ENCODE peak calls at places on chromosomes 3 and 15, in six cellular contexts. One of them, this sample, is unnamed.

GRCh38 chr3:161851941-161852566 is 355.4 kb downstream of the OTOL1 start:
- DNase-seq in K562: peak; percentile 33
- DNase-seq in GM12878: peak; percentile 8
- DNase-seq in HepG2: peak; percentile 36
- DNase-seq in SK-N-SH: peak; percentile 22
- DNase-seq in HCT116: peak; percentile 46
- DNase-seq in this sample: peak; percentile 72

GRCh38 chr3:12916159-12916558 is 74.8 kb upstream of the RPL32 start:
- DNase-seq in K562: no peak
- DNase-seq in GM12878: no peak
- DNase-seq in HepG2: no peak
- DNase-seq in SK-N-SH: no peak
- DNase-seq in HCT116: no peak
- DNase-seq in this sample: no peak

GRCh38 chr3:153513236-153513635 is 351.2 kb downstream of the RAP2B start:
- DNase-seq in K562: peak; percentile 12
- DNase-seq in GM12878: no peak
- DNase-seq in HepG2: peak; percentile 3
- DNase-seq in SK-N-SH: no peak
- DNase-seq in HCT116: peak; percentile 7
- DNase-seq in this sample: peak; percentile 63

GRCh38 chr15:55353030-55353429 is 34.0 kb downstream of the PIGB start:
- DNase-seq in K562: no peak
- DNase-seq in GM12878: no peak
- DNase-seq in HepG2: no peak
- DNase-seq in SK-N-SH: no peak
- DNase-seq in HCT116: no peak
- DNase-seq in this sample: peak; percentile 55

GRCh38 chr3:149790265-149790664 is 2.1 kb downstream of the ANKUB1 start:
- DNase-seq in K562: no peak
- DNase-seq in GM12878: no peak
- DNase-seq in HepG2: no peak
- DNase-seq in SK-N-SH: no peak
- DNase-seq in HCT116: no peak
- DNase-seq in this sample: no peak

GRCh38 chr3:160919942-160920341 is 163.9 kb downstream of the PPM1L start:
- DNase-seq in K562: no peak
- DNase-seq in GM12878: no peak
- DNase-seq in HepG2: no peak
- DNase-seq in SK-N-SH: no peak
- DNase-seq in HCT116: no peak
- DNase-seq in this sample: no peak

GRCh38 chr3:38627956-38628355 is 21.5 kb downstream of the SCN5A start:
- DNase-seq in K562: peak; percentile 64
- DNase-seq in GM12878: no peak
- DNase-seq in HepG2: peak; percentile 20
- DNase-seq in SK-N-SH: peak; percentile 66
- DNase-seq in HCT116: no peak
- DNase-seq in this sample: peak; percentile 89

GRCh38 chr3:138227650-138228049 is 40.5 kb downstream of the ARMC8 start:
- DNase-seq in K562: no peak
- DNase-seq in GM12878: no peak
- DNase-seq in HepG2: no peak
- DNase-seq in SK-N-SH: no peak
- DNase-seq in HCT116: no peak
- DNase-seq in this sample: no peak

GRCh38 chr3:129228891-129229585 is 20.4 kb upstream of the COPG1 start:
- DNase-seq in K562: peak; percentile 77
- DNase-seq in GM12878: no peak
- DNase-seq in HepG2: peak; percentile 77
- DNase-seq in SK-N-SH: peak; percentile 42
- DNase-seq in HCT116: no peak
- DNase-seq in this sample: peak; percentile 58

GRCh38 chr3:197686899-197687298 is 49.8 kb downstream of the RUBCN start:
- DNase-seq in K562: no peak
- DNase-seq in GM12878: no peak
- DNase-seq in HepG2: no peak
- DNase-seq in SK-N-SH: no peak
- DNase-seq in HCT116: no peak
- DNase-seq in this sample: no peak

GRCh38 chr3:44886561-44886960 is 12.2 kb downstream of the TGM4 start:
- DNase-seq in K562: no peak
- DNase-seq in GM12878: no peak
- DNase-seq in HepG2: no peak
- DNase-seq in SK-N-SH: no peak
- DNase-seq in HCT116: no peak
- DNase-seq in this sample: no peak

GRCh38 chr3:46934067-46934466 is 42.5 kb downstream of the CCDC12 start:
- DNase-seq in K562: no peak
- DNase-seq in GM12878: no peak
- DNase-seq in HepG2: no peak
- DNase-seq in SK-N-SH: peak; percentile 41
- DNase-seq in HCT116: no peak
- DNase-seq in this sample: no peak

GRCh38 chr3:144358191-144358590 is 386.6 kb downstream of the DIPK2A start:
- DNase-seq in K562: no peak
- DNase-seq in GM12878: no peak
- DNase-seq in HepG2: no peak
- DNase-seq in SK-N-SH: no peak
- DNase-seq in HCT116: no peak
- DNase-seq in this sample: no peak

GRCh38 chr3:172065534-172065933 is 26.2 kb downstream of the FNDC3B start:
- DNase-seq in K562: peak; percentile 88
- DNase-seq in GM12878: no peak
- DNase-seq in HepG2: no peak
- DNase-seq in SK-N-SH: no peak
- DNase-seq in HCT116: no peak
- DNase-seq in this sample: no peak

GRCh38 chr3:187750513-187751123 is 5.3 kb upstream of the BCL6 start:
- DNase-seq in K562: no peak
- DNase-seq in GM12878: no peak
- DNase-seq in HepG2: peak; percentile 80
- DNase-seq in SK-N-SH: no peak
- DNase-seq in HCT116: no peak
- DNase-seq in this sample: peak; percentile 62

GRCh38 chr3:32646761-32647160 is 38.2 kb upstream of the CNOT10 start:
- DNase-seq in K562: no peak
- DNase-seq in GM12878: no peak
- DNase-seq in HepG2: no peak
- DNase-seq in SK-N-SH: peak; percentile 61
- DNase-seq in HCT116: no peak
- DNase-seq in this sample: no peak

GRCh38 chr3:89049119-89049518 is 58.3 kb upstream of the EPHA3 start:
- DNase-seq in K562: no peak
- DNase-seq in GM12878: no peak
- DNase-seq in HepG2: peak; percentile 5
- DNase-seq in SK-N-SH: peak; percentile 1
- DNase-seq in HCT116: no peak
- DNase-seq in this sample: peak; percentile 83

GRCh38 chr3:108209579-108209978 is 12.6 kb downstream of the IFT57 start:
- DNase-seq in K562: no peak
- DNase-seq in GM12878: no peak
- DNase-seq in HepG2: no peak
- DNase-seq in SK-N-SH: no peak
- DNase-seq in HCT116: no peak
- DNase-seq in this sample: no peak

GRCh38 chr15:89208256-89208655 is 13.1 kb downstream of the RLBP1 start:
- DNase-seq in K562: no peak
- DNase-seq in GM12878: no peak
- DNase-seq in HepG2: no peak
- DNase-seq in SK-N-SH: no peak
- DNase-seq in HCT116: no peak
- DNase-seq in this sample: no peak
- TF ChIP-seq POLR2AphosphoS5 in K562: no peak
- TF ChIP-seq POLR2AphosphoS5 in GM12878: no peak
- TF ChIP-seq POLR2AphosphoS5 in HepG2: no peak
- TF ChIP-seq POLR2AphosphoS5 in SK-N-SH: no peak
- TF ChIP-seq POLR2AphosphoS5 in HCT116: no peak
- TF ChIP-seq POLR2AphosphoS5 in this sample: no peak

GRCh38 chr15:39896837-39897236 is 23.2 kb downstream of the GPR176 start:
- DNase-seq in K562: no peak
- DNase-seq in GM12878: no peak
- DNase-seq in HepG2: no peak
- DNase-seq in SK-N-SH: no peak
- DNase-seq in HCT116: no peak
- DNase-seq in this sample: no peak

GRCh38 chr15:39904115-39904514 is 16.0 kb downstream of the GPR176 start:
- DNase-seq in K562: no peak
- DNase-seq in GM12878: no peak
- DNase-seq in HepG2: no peak
- DNase-seq in SK-N-SH: no peak
- DNase-seq in HCT116: no peak
- DNase-seq in this sample: no peak

GRCh38 chr15:39896101-39896500 is 24.0 kb downstream of the GPR176 start:
- DNase-seq in K562: no peak
- DNase-seq in GM12878: no peak
- DNase-seq in HepG2: no peak
- DNase-seq in SK-N-SH: no peak
- DNase-seq in HCT116: no peak
- DNase-seq in this sample: no peak

DNA sequence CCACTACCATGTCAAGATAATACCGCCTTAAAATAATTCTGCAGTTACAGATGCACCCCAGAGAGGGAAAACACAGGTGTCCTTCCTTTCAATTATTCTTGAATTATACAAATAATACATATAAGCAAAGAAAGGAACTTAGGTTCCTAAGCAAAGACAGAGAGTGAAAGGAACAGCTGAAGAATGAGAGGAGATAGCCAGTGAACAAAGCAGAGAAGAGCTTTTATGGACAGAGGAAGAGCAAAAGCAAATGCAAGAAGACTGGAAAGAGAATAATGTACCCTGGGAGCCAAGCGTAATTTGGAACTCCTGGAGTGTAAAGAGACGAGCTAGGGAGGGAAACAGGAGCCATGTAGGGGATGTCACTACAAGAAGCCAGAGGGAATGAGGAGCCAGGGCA is 21.7 kb downstream of the GPR176 start:
- DNase-seq in K562: no peak
- DNase-seq in GM12878: no peak
- DNase-seq in HepG2: no peak
- DNase-seq in SK-N-SH: no peak
- DNase-seq in HCT116: no peak
- DNase-seq in this sample: no peak
- TF ChIP-seq REST in K562: no peak
- TF ChIP-seq REST in GM12878: no peak
- TF ChIP-seq REST in HepG2: no peak
- TF ChIP-seq REST in SK-N-SH: no peak
- TF ChIP-seq REST in HCT116: no peak
- TF ChIP-seq REST in this sample: no peak

GRCh38 chr3:194204036-194204792 is 68.3 kb downstream of the HES1 start:
- DNase-seq in K562: no peak
- DNase-seq in GM12878: no peak
- DNase-seq in HepG2: no peak
- DNase-seq in SK-N-SH: no peak
- DNase-seq in HCT116: no peak
- DNase-seq in this sample: peak; percentile 57

GRCh38 chr3:194205675-194206133 is 69.8 kb downstream of the HES1 start:
- DNase-seq in K562: peak; percentile 66
- DNase-seq in GM12878: no peak
- DNase-seq in HepG2: no peak
- DNase-seq in SK-N-SH: peak; percentile 76
- DNase-seq in HCT116: peak; percentile 39
- DNase-seq in this sample: peak; percentile 64

GRCh38 chr3:194201953-194202666 is 66.2 kb downstream of the HES1 start:
- DNase-seq in K562: peak; percentile 51
- DNase-seq in GM12878: no peak
- DNase-seq in HepG2: no peak
- DNase-seq in SK-N-SH: no peak
- DNase-seq in HCT116: no peak
- DNase-seq in this sample: no peak

GRCh38 chr3:194204793-194205065 is 68.8 kb downstream of the HES1 start:
- DNase-seq in K562: no peak
- DNase-seq in GM12878: no peak
- DNase-seq in HepG2: no peak
- DNase-seq in SK-N-SH: no peak
- DNase-seq in HCT116: no peak
- DNase-seq in this sample: no peak

DNA sequence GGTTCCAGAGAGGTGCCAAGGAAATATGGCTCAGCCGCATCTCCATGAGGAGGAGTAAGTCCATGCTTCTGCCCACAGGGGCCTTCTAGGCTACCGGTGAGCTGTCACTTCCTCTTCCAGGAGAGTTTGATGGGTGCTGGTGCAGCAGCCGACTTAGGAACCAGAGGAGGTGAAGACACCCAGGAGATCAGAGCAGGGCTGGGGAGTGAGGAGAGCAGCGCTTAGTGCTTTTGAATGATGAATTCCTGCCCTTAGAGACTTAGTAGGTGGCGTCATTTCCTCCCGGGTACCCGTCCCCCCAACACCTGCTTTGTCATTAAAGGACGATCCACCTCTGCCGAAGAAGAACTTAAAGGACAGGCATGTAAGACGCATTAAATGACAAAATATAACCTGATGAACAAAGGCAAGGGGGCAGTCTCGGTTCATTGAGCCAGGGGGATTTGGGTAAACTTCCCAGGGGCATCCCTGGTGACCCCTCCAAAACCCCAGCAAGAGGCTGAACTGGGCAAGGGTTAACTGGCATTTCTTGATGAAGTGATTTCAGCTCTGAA is 67.6 kb downstream of the HES1 start:
- DNase-seq in K562: no peak
- DNase-seq in GM12878: no peak
- DNase-seq in HepG2: no peak
- DNase-seq in SK-N-SH: no peak
- DNase-seq in HCT116: no peak
- DNase-seq in this sample: peak; percentile 40
- H2AFZ ChIP-seq in K562: no peak overlapping the region
- H2AFZ ChIP-seq in GM12878: peak overlapping the region; percentile 68
- H2AFZ ChIP-seq in HepG2: no peak overlapping the region
- H2AFZ ChIP-seq in SK-N-SH: no peak overlapping the region
- H2AFZ ChIP-seq in HCT116: no peak overlapping the region
- H2AFZ ChIP-seq in this sample: peak overlapping the region; percentile 83

GRCh38 chr3:61177450-61177849 is 73.8 kb downstream of the FHIT start:
- DNase-seq in K562: no peak
- DNase-seq in GM12878: no peak
- DNase-seq in HepG2: no peak
- DNase-seq in SK-N-SH: no peak
- DNase-seq in HCT116: no peak
- DNase-seq in this sample: no peak

GRCh38 chr3:61168286-61168685 is 83.0 kb downstream of the FHIT start:
- DNase-seq in K562: no peak
- DNase-seq in GM12878: no peak
- DNase-seq in HepG2: no peak
- DNase-seq in SK-N-SH: no peak
- DNase-seq in HCT116: no peak
- DNase-seq in this sample: peak; percentile 9

GRCh38 chr3:61169621-61170251 is 81.5 kb downstream of the FHIT start:
- DNase-seq in K562: no peak
- DNase-seq in GM12878: no peak
- DNase-seq in HepG2: no peak
- DNase-seq in SK-N-SH: no peak
- DNase-seq in HCT116: no peak
- DNase-seq in this sample: no peak

GRCh38 chr3:61173685-61174084 is 77.6 kb downstream of the FHIT start:
- DNase-seq in K562: peak; percentile 8
- DNase-seq in GM12878: no peak
- DNase-seq in HepG2: peak; percentile 12
- DNase-seq in SK-N-SH: no peak
- DNase-seq in HCT116: no peak
- DNase-seq in this sample: no peak

GRCh38 chr3:61172684-61173083 is 78.6 kb downstream of the FHIT start:
- DNase-seq in K562: no peak
- DNase-seq in GM12878: no peak
- DNase-seq in HepG2: peak; percentile 6
- DNase-seq in SK-N-SH: no peak
- DNase-seq in HCT116: no peak
- DNase-seq in this sample: peak; percentile 79
- TF ChIP-seq POLR2AphosphoS5 in K562: no peak
- TF ChIP-seq POLR2AphosphoS5 in GM12878: no peak
- TF ChIP-seq POLR2AphosphoS5 in HepG2: no peak
- TF ChIP-seq POLR2AphosphoS5 in SK-N-SH: no peak
- TF ChIP-seq POLR2AphosphoS5 in HCT116: no peak
- TF ChIP-seq POLR2AphosphoS5 in this sample: no peak

GRCh38 chr3:7695067-7695466 is 806.6 kb upstream of the LMCD1 start:
- DNase-seq in K562: no peak
- DNase-seq in GM12878: no peak
- DNase-seq in HepG2: no peak
- DNase-seq in SK-N-SH: no peak
- DNase-seq in HCT116: no peak
- DNase-seq in this sample: peak; percentile 4
- TF ChIP-seq REST in K562: no peak
- TF ChIP-seq REST in GM12878: no peak
- TF ChIP-seq REST in HepG2: no peak
- TF ChIP-seq REST in SK-N-SH: no peak
- TF ChIP-seq REST in HCT116: no peak
- TF ChIP-seq REST in this sample: no peak

This sample was measured in GM23338.